ENCODE peak calls at places on chromosomes 5 and 9, in four cellular contexts. Z is GM12878, N is K562, T is HepG2. K is an unnamed sample.

GRCh38 chr5:98110791-98111190 is 662.7 kb upstream of the RGMB start:
- DNase-seq in Z (no peak), T (no peak), N (no peak), K (no peak)

GRCh38 chr5:4373051-4373450 is 767.1 kb upstream of the ADAMTS16 start:
- DNase-seq in Z (no peak), T (no peak), N (no peak), K (no peak)

GRCh38 chr9:120514599-120514854 is 65.4 kb downstream of the CDK5RAP2 start:
- DNase-seq in T (no peak), N (no peak), Z (no peak), K (no peak)

GRCh38 chr5:177553671-177554429 is 513 bp downstream of the FAM193B start:
- DNase-seq in T (no peak), Z (no peak), N (peak), K (peak)

GRCh38 chr9:89647366-89648128 is 42.7 kb downstream of the GADD45G start:
- DNase-seq in N (no peak), Z (no peak), T (no peak), K (no peak)

GRCh38 chr5:87389635-87390034 is 23.1 kb downstream of the CCNH start:
- DNase-seq in Z (no peak), N (no peak), T (no peak), K (no peak)

GRCh38 chr5:65818592-65818991 is 96.6 kb downstream of the NLN start:
- DNase-seq in T (peak), Z (no peak), N (no peak), K (no peak)

GRCh38 chr5:139103762-139104161 is 94.4 kb downstream of the SIL1 start:
- DNase-seq in N (no peak), Z (no peak), T (no peak), K (no peak)

GRCh38 chr9:136551401-136552116 is 5.7 kb upstream of the NOTCH1 start:
- DNase-seq in Z (no peak), N (peak), T (no peak), K (peak)

GRCh38 chr5:58286741-58287140 is 173.1 kb downstream of the PLK2 start:
- DNase-seq in Z (no peak), N (no peak), T (no peak), K (no peak)

GRCh38 chr9:121634800-121635261 is 16.6 kb upstream of the DAB2IP start:
- DNase-seq in Z (no peak), N (peak), T (peak), K (peak)

GRCh38 chr5:179023528-179024189 is at the start of gene ZNF879:
- DNase-seq in Z (no peak), N (peak), T (peak), K (peak)

GRCh38 chr5:77623341-77623740 is 15.2 kb downstream of the OTP start:
- DNase-seq in T (no peak), Z (no peak), N (no peak), K (no peak)

GRCh38 chr5:77621440-77621839 is 17.1 kb downstream of the OTP start:
- DNase-seq in Z (no peak), T (no peak), N (no peak), K (no peak)

GRCh38 chr5:77616920-77617319 is 21.6 kb downstream of the OTP start:
- DNase-seq in N (no peak), T (no peak), Z (no peak), K (no peak)

DNA sequence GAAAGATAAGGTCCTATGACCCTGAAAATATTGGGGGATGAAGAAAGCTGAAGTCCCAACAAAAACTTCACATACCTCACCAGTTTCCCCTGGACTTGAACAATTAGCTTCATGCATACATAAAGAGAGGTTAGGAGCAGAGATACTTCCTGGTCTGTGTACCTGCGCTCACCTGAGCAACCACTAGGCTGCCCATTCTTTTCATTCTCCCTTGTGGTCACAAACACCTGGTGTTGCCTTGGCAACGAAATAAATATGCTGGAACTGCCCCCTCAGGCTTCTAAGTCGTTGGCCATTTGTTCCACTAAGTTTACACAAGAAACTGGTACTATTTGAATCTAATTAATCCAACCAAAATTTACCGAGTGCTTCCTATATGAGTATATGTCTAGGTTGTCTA is 18.1 kb downstream of the OTP start:
- DNase-seq in N (no peak), T (peak), Z (no peak), K (peak)
- TF ChIP-seq CTCF in N (no peak), T (no peak), Z (peak), K (peak)

GRCh38 chr5:1943481-1943880 is 60.8 kb upstream of the IRX4 start:
- DNase-seq in Z (no peak), T (no peak), N (no peak), K (no peak)
- TF ChIP-seq TCF7 in Z (no peak), T (no peak), N (no peak), K (no peak)

GRCh38 chr9:125484632-125485282 is 222.3 kb downstream of the MAPKAP1 start:
- DNase-seq in Z (no peak), N (no peak), T (no peak), K (no peak)

GRCh38 chr9:125483697-125484096 is 222.1 kb downstream of the GAPVD1 start:
- DNase-seq in T (no peak), N (no peak), Z (no peak), K (no peak)

GRCh38 chr9:125486576-125486975 is 220.4 kb downstream of the MAPKAP1 start:
- DNase-seq in T (no peak), N (no peak), Z (no peak), K (no peak)

GRCh38 chr9:125485471-125485870 is 221.5 kb downstream of the MAPKAP1 start:
- DNase-seq in T (no peak), Z (no peak), N (no peak), K (no peak)

DNA sequence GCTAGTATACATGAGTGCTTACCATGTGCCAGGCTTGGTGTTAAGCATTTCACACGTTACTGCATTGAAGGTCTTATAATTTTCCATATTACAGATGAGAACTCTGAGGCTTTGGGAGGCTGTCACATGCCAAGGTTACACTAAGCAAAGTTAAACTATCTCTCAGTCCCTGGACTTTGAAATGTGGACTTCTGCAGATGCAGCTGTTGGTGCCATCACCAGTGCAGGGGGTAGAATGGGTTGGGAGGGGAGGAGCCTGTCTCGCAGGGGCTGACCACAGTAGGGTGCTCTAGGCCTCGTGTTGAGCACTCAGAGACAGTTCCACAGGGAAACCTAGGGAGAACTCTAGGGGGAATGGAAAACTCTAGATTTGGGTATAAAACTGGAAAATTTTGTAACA is 220.9 kb downstream of the MAPKAP1 start:
- DNase-seq in T (peak), Z (no peak), N (no peak), K (no peak)
- TF ChIP-seq CTCF in T (peak), Z (no peak), N (no peak), K (no peak)

GRCh38 chr5:115033861-115034260 is 135.8 kb downstream of the TRIM36 start:
- DNase-seq in Z (no peak), N (no peak), T (peak), K (peak)
- TF ChIP-seq TCF7 in Z (no peak), N (no peak), T (no peak), K (no peak)

GRCh38 chr9:130263601-130264413 is 1.8 kb upstream of the HMCN2 start:
- DNase-seq in T (no peak), N (no peak), Z (no peak), K (no peak)
- TF ChIP-seq CTCF in T (no peak), N (no peak), Z (no peak), K (no peak)

GRCh38 chr9:73371801-73372200 is 220.1 kb downstream of the ANXA1 start:
- DNase-seq in T (no peak), Z (no peak), N (no peak), K (no peak)
- TF ChIP-seq TCF7 in T (no peak), Z (no peak), N (no peak), K (no peak)